ENCODE peak calls at places on chromosomes 4 and X, in four cellular contexts. One of them, this sample, is unnamed.

GRCh38 chr4:16265820-16266219 is 39.5 kb upstream of the TAPT1 start:
- DNase-seq in SK-N-SH: no peak
- DNase-seq in K562: no peak
- DNase-seq in GM12878: no peak
- DNase-seq in this sample: no peak

GRCh38 chr4:128355301-128355700 is 67.7 kb upstream of the PGRMC2 start:
- DNase-seq in SK-N-SH: peak
- DNase-seq in K562: peak
- DNase-seq in GM12878: no peak
- DNase-seq in this sample: no peak

GRCh38 chr4:73434311-73434710 is 1.7 kb upstream of the AFP start:
- DNase-seq in SK-N-SH: peak
- DNase-seq in K562: peak
- DNase-seq in GM12878: no peak
- DNase-seq in this sample: peak

GRCh38 chrX:141142946-141143345 is 34.0 kb downstream of the LDOC1 start:
- DNase-seq in SK-N-SH: no peak
- DNase-seq in K562: no peak
- DNase-seq in GM12878: no peak
- DNase-seq in this sample: no peak

GRCh38 chrX:79270401-79270800 is 96.7 kb downstream of the ITM2A start:
- DNase-seq in SK-N-SH: no peak
- DNase-seq in K562: no peak
- DNase-seq in GM12878: peak
- DNase-seq in this sample: no peak

GRCh38 chr4:81314196-81314896 is 99.3 kb upstream of the PRKG2 start:
- DNase-seq in SK-N-SH: no peak
- DNase-seq in K562: no peak
- DNase-seq in GM12878: no peak
- DNase-seq in this sample: no peak

GRCh38 chr4:22416403-22416802 is 99.5 kb downstream of the ADGRA3 start:
- DNase-seq in SK-N-SH: no peak
- DNase-seq in K562: no peak
- DNase-seq in GM12878: no peak
- DNase-seq in this sample: no peak

GRCh38 chr4:6988016-6988715 is 55.0 kb upstream of the TADA2B start:
- DNase-seq in SK-N-SH: peak
- DNase-seq in K562: peak
- DNase-seq in GM12878: no peak
- DNase-seq in this sample: no peak

GRCh38 chrX:79400618-79401017 is 33.5 kb upstream of the ITM2A start:
- DNase-seq in SK-N-SH: no peak
- DNase-seq in K562: no peak
- DNase-seq in GM12878: no peak
- DNase-seq in this sample: no peak

GRCh38 chrX:107273795-107274194 is 67.4 kb downstream of the DNAAF6 start:
- DNase-seq in SK-N-SH: no peak
- DNase-seq in K562: no peak
- DNase-seq in GM12878: no peak
- DNase-seq in this sample: no peak

GRCh38 chrX:100615015-100615414 is 21.6 kb downstream of the TSPAN6 start:
- DNase-seq in SK-N-SH: peak
- DNase-seq in K562: no peak
- DNase-seq in GM12878: peak
- DNase-seq in this sample: peak

GRCh38 chr4:76624271-76624681 is 189.2 kb downstream of the SHROOM3 start:
- DNase-seq in SK-N-SH: no peak
- DNase-seq in K562: no peak
- DNase-seq in GM12878: no peak
- DNase-seq in this sample: no peak

GRCh38 chr4:165927815-165928214 is 54.8 kb downstream of the TLL1 start:
- DNase-seq in SK-N-SH: no peak
- DNase-seq in K562: no peak
- DNase-seq in GM12878: no peak
- DNase-seq in this sample: no peak

GRCh38 chrX:66009231-66009845 is 30.5 kb downstream of the VSIG4 start:
- DNase-seq in SK-N-SH: no peak
- DNase-seq in K562: no peak
- DNase-seq in GM12878: no peak
- DNase-seq in this sample: no peak

GRCh38 chrX:23634181-23634580 is 33.1 kb upstream of the PRDX4 start:
- DNase-seq in SK-N-SH: peak
- DNase-seq in K562: no peak
- DNase-seq in GM12878: no peak
- DNase-seq in this sample: no peak

GRCh38 chr4:24965627-24966026 is 52.8 kb upstream of the CCDC149 start:
- DNase-seq in SK-N-SH: no peak
- DNase-seq in K562: peak
- DNase-seq in GM12878: no peak
- DNase-seq in this sample: no peak

GRCh38 chr4:20219526-20219925 is 32.2 kb upstream of the SLIT2 start:
- DNase-seq in SK-N-SH: no peak
- DNase-seq in K562: no peak
- DNase-seq in GM12878: no peak
- DNase-seq in this sample: no peak

GRCh38 chrX:84907324-84907946 is 96.2 kb upstream of the APOOL start:
- DNase-seq in SK-N-SH: peak
- DNase-seq in K562: no peak
- DNase-seq in GM12878: no peak
- DNase-seq in this sample: no peak

GRCh38 chr4:22343606-22344005 is 172.3 kb downstream of the ADGRA3 start:
- DNase-seq in SK-N-SH: no peak
- DNase-seq in K562: no peak
- DNase-seq in GM12878: no peak
- DNase-seq in this sample: no peak

GRCh38 chrX:132795211-132795610 is 163.2 kb downstream of the HS6ST2 start:
- DNase-seq in SK-N-SH: no peak
- DNase-seq in K562: no peak
- DNase-seq in GM12878: no peak
- DNase-seq in this sample: no peak

GRCh38 chrX:150047818-150048217 is 109.5 kb upstream of the EOLA2 start:
- DNase-seq in SK-N-SH: no peak
- DNase-seq in K562: no peak
- DNase-seq in GM12878: no peak
- DNase-seq in this sample: no peak

GRCh38 chr4:107888237-107888636 is 43.1 kb upstream of the CYP2U1 start:
- DNase-seq in SK-N-SH: no peak
- DNase-seq in K562: no peak
- DNase-seq in GM12878: no peak
- DNase-seq in this sample: no peak

GRCh38 chr4:176810481-176811249 is 17.9 kb upstream of the VEGFC start:
- DNase-seq in SK-N-SH: no peak
- DNase-seq in K562: no peak
- DNase-seq in GM12878: no peak
- DNase-seq in this sample: no peak

DNA sequence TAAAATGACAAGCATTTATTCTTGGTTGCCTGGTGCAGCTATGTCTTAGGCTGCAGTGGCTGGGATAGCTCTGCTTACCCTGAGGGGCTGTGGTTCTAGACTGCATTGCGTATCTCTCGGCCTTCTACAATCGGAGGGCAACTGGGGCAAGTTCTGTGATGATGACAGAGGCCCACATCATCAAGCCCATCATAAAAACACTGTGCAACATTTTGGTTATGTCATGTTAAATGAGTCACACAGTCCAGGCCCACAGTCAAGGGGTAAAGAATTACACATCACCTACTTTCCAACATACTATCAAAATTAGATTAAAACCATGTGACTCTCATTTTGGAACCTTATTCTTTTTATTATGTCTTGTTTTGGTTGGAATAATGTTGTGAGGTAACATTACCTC is 120.2 kb upstream of the GUCY1A1 start:
- DNase-seq in SK-N-SH: no peak
- DNase-seq in K562: no peak
- DNase-seq in GM12878: no peak
- DNase-seq in this sample: no peak
- TF ChIP-seq REST in SK-N-SH: no peak
- TF ChIP-seq REST in K562: no peak
- TF ChIP-seq REST in GM12878: no peak
- TF ChIP-seq REST in this sample: no peak

GRCh38 chr4:174538876-174539250 is 16.6 kb upstream of the HPGD start:
- DNase-seq in SK-N-SH: no peak
- DNase-seq in K562: no peak
- DNase-seq in GM12878: no peak
- DNase-seq in this sample: no peak
- TF ChIP-seq MXI1 in SK-N-SH: no peak
- TF ChIP-seq MXI1 in K562: no peak
- TF ChIP-seq MXI1 in GM12878: no peak
- TF ChIP-seq MXI1 in this sample: no peak

DNA sequence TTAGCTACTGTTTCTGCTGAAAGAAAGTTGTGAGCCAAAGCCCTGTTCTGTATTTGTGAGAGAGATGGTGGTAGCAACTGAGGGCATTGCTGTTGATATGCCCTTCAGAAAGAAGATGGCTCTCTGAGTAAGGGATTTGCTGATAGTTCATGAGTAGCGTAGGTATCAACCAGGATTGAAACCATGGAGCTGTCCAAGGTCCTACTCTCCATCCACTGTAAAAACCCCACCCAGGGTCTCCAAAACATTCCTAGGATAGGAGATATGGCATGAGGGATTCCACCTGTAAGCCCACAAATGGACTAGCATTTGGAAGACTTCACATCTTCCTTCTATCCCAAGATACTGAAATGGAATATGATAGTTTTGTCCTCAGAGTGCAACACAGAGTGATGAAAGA is 277.1 kb upstream of the PRKX start:
- DNase-seq in SK-N-SH: no peak
- DNase-seq in K562: no peak
- DNase-seq in GM12878: no peak
- DNase-seq in this sample: no peak
- TF ChIP-seq REST in SK-N-SH: peak
- TF ChIP-seq REST in K562: no peak
- TF ChIP-seq REST in GM12878: peak
- TF ChIP-seq REST in this sample: peak

DNA sequence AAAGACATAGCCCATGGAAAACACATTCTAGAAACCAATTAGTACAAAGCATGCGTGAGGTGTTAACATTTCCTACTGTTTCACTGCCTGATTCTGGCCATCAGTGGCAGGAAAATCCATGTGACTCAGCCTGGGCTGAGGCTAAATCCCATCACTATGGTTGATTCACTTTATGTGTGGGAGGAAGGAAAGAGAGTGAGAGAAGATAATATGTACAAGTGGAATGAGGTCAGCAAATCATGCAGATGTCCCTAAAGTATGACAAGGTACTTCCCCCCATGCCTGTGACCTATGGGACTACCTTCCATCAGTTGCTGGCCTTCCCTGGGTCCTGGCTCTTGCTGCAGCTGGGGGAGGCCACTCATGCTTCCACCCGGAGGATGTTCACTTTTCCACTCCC is 64.2 kb upstream of the MAP3K15 start:
- DNase-seq in SK-N-SH: no peak
- DNase-seq in K562: no peak
- DNase-seq in GM12878: no peak
- DNase-seq in this sample: no peak
- TF ChIP-seq MXI1 in SK-N-SH: no peak
- TF ChIP-seq MXI1 in K562: no peak
- TF ChIP-seq MXI1 in GM12878: no peak
- TF ChIP-seq MXI1 in this sample: no peak

DNA sequence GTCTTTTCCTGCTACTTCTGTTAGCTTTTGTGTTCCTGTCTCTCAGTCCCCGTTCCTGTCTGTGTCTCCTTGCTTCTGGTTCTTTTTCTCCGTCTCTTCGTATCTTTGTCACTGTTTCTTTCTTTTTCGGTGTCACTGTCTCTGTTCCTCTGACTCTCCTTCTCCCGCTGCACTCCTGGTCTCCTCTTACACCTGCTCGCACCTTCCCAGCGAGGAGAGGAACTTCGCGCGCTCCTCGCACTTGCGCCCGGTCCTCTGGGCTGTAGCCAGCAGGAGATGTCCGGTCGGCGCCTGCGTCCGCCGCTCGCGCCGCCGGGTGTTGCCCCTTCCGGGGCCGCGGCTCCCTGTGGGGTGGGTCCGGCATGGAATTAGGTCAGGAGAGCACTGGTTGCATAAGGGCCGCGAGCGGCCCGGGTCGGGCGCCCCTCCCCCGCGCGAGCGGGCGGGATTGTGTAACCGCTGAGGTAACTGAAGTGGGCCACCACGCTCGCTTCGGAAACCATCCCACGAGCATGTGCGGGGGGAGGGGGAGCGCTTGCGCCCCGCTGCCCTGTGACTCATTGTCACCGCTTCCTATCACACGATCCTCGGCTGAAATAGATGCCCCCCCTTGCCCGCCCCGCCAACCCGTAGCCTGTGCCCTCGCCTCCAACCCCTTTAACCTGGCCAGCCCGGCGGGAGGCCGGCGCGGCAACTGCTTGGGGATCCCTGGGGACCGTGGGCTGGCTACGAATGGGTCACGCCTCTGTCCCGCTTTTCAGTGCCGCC is 1.6 kb downstream of the LONRF3 start:
- DNase-seq in SK-N-SH: peak
- DNase-seq in K562: peak
- DNase-seq in GM12878: no peak
- DNase-seq in this sample: peak
- TF ChIP-seq REST in SK-N-SH: no peak
- TF ChIP-seq REST in K562: no peak
- TF ChIP-seq REST in GM12878: no peak
- TF ChIP-seq REST in this sample: no peak

DNA sequence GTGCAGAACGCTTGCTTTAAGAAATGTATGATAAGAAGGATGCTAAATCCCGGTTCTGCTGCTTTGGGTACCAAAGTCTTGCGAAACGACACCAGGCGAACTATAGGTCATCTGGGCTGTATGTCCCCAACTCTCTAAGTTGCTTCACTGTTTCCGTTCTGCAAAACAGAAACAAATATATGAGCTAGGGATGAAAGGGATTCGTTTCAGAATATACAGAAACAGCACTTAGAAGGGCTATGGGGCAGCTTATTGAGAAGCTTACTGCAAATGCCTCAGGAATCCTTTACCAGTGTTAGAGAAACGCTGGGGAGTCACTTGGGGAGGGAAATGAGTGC is 293 bp upstream of the LRCH2 start:
- DNase-seq in SK-N-SH: no peak
- DNase-seq in K562: no peak
- DNase-seq in GM12878: no peak
- DNase-seq in this sample: no peak
- TF ChIP-seq MXI1 in SK-N-SH: no peak
- TF ChIP-seq MXI1 in K562: no peak
- TF ChIP-seq MXI1 in GM12878: no peak
- TF ChIP-seq MXI1 in this sample: no peak

GRCh38 chrX:154372612-154373022 is 1.8 kb downstream of the FLNA start:
- DNase-seq in SK-N-SH: no peak
- DNase-seq in K562: no peak
- DNase-seq in GM12878: peak
- DNase-seq in this sample: peak

GRCh38 chrX:154371771-154372300 is 2.6 kb downstream of the FLNA start:
- DNase-seq in SK-N-SH: no peak
- DNase-seq in K562: no peak
- DNase-seq in GM12878: no peak
- DNase-seq in this sample: no peak

GRCh38 chrX:154370300-154370881 is 4.0 kb downstream of the FLNA start:
- DNase-seq in SK-N-SH: peak
- DNase-seq in K562: no peak
- DNase-seq in GM12878: no peak
- DNase-seq in this sample: no peak

GRCh38 chrX:154369453-154370299 is 4.8 kb downstream of the FLNA start:
- DNase-seq in SK-N-SH: peak
- DNase-seq in K562: peak
- DNase-seq in GM12878: peak
- DNase-seq in this sample: peak

GRCh38 chrX:154370882-154371770 is 3.3 kb downstream of the FLNA start:
- DNase-seq in SK-N-SH: peak
- DNase-seq in K562: peak
- DNase-seq in GM12878: peak
- DNase-seq in this sample: peak
- TF ChIP-seq REST in SK-N-SH: peak
- TF ChIP-seq REST in K562: no peak
- TF ChIP-seq REST in GM12878: no peak
- TF ChIP-seq REST in this sample: no peak

This sample was measured in HepG2.